ENCODE peak calls at places on chromosome 7, in eight cellular contexts. One of them, this sample, is unnamed.

GRCh38 chr7:17781491-17782215 is 158.6 kb downstream of the SNX13 start:
- DNase-seq in hepatic stellate cell: peak; percentile 4
- DNase-seq in stimulated activated CD4-positive, alpha-beta T cell treated with anti-CD3 and anti-CD28 coated beads, Interleukin-2, amount 100 ng/mL, for 48 hours: no peak
- DNase-seq in EH: peak; percentile 33
- DNase-seq in astrocyte of the spinal cord: peak; percentile 88
- DNase-seq in psoas muscle: no peak
- DNase-seq in IMR-90: peak; percentile 90
- DNase-seq in endodermal cell: no peak
- DNase-seq in this sample: no peak

GRCh38 chr7:84529480-84530205 is 335.1 kb upstream of the SEMA3A start:
- DNase-seq in IMR-90: peak; percentile 83
- DNase-seq in endodermal cell: no peak
- DNase-seq in EH: peak; percentile 85
- DNase-seq in psoas muscle: no peak
- DNase-seq in astrocyte of the spinal cord: peak; percentile 73
- DNase-seq in stimulated activated CD4-positive, alpha-beta T cell treated with anti-CD3 and anti-CD28 coated beads, Interleukin-2, amount 100 ng/mL, for 48 hours: no peak
- DNase-seq in hepatic stellate cell: no peak
- DNase-seq in this sample: no peak

GRCh38 chr7:29281782-29282541 is 87.4 kb downstream of the CHN2 start:
- DNase-seq in stimulated activated CD4-positive, alpha-beta T cell treated with anti-CD3 and anti-CD28 coated beads, Interleukin-2, amount 100 ng/mL, for 48 hours: no peak
- DNase-seq in endodermal cell: no peak
- DNase-seq in psoas muscle: no peak
- DNase-seq in hepatic stellate cell: no peak
- DNase-seq in IMR-90: no peak
- DNase-seq in astrocyte of the spinal cord: peak; percentile 51
- DNase-seq in EH: no peak
- DNase-seq in this sample: no peak

GRCh38 chr7:107384025-107384424 is 85.8 kb upstream of the GPR22 start:
- DNase-seq in stimulated activated CD4-positive, alpha-beta T cell treated with anti-CD3 and anti-CD28 coated beads, Interleukin-2, amount 100 ng/mL, for 48 hours: peak; percentile 5
- DNase-seq in endodermal cell: no peak
- DNase-seq in astrocyte of the spinal cord: no peak
- DNase-seq in IMR-90: no peak
- DNase-seq in psoas muscle: no peak
- DNase-seq in EH: no peak
- DNase-seq in hepatic stellate cell: no peak
- DNase-seq in this sample: no peak

GRCh38 chr7:73520673-73521635 is 1.1 kb downstream of the BAZ1B start:
- DNase-seq in IMR-90: peak; percentile 30
- DNase-seq in stimulated activated CD4-positive, alpha-beta T cell treated with anti-CD3 and anti-CD28 coated beads, Interleukin-2, amount 100 ng/mL, for 48 hours: no peak
- DNase-seq in hepatic stellate cell: peak; percentile 42
- DNase-seq in endodermal cell: no peak
- DNase-seq in EH: peak; percentile 42
- DNase-seq in astrocyte of the spinal cord: peak; percentile 22
- DNase-seq in psoas muscle: no peak
- DNase-seq in this sample: peak; percentile 87

GRCh38 chr7:28298870-28299484 is 113.3 kb upstream of the CREB5 start:
- DNase-seq in stimulated activated CD4-positive, alpha-beta T cell treated with anti-CD3 and anti-CD28 coated beads, Interleukin-2, amount 100 ng/mL, for 48 hours: no peak
- DNase-seq in psoas muscle: no peak
- DNase-seq in hepatic stellate cell: peak; percentile 48
- DNase-seq in EH: peak; percentile 52
- DNase-seq in endodermal cell: peak; percentile 86
- DNase-seq in IMR-90: peak; percentile 78
- DNase-seq in astrocyte of the spinal cord: peak; percentile 66
- DNase-seq in this sample: no peak

GRCh38 chr7:24574365-24574764 is 1.1 kb downstream of the PALS2 start:
- DNase-seq in EH: peak; percentile 24
- DNase-seq in stimulated activated CD4-positive, alpha-beta T cell treated with anti-CD3 and anti-CD28 coated beads, Interleukin-2, amount 100 ng/mL, for 48 hours: no peak
- DNase-seq in astrocyte of the spinal cord: peak; percentile 34
- DNase-seq in endodermal cell: no peak
- DNase-seq in psoas muscle: no peak
- DNase-seq in hepatic stellate cell: peak; percentile 11
- DNase-seq in IMR-90: peak; percentile 18
- DNase-seq in this sample: peak; percentile 89

GRCh38 chr7:44748042-44748947 is at the start of gene ZMIZ2:
- DNase-seq in IMR-90: peak; percentile 76
- DNase-seq in hepatic stellate cell: peak; percentile 91
- DNase-seq in endodermal cell: peak; percentile 98
- DNase-seq in psoas muscle: peak; percentile 93
- DNase-seq in astrocyte of the spinal cord: peak; percentile 88
- DNase-seq in stimulated activated CD4-positive, alpha-beta T cell treated with anti-CD3 and anti-CD28 coated beads, Interleukin-2, amount 100 ng/mL, for 48 hours: peak; percentile 87
- DNase-seq in EH: peak; percentile 89
- DNase-seq in this sample: peak; percentile 100

GRCh38 chr7:129262333-129262732 is 37.5 kb downstream of the AHCYL2 start:
- DNase-seq in astrocyte of the spinal cord: peak; percentile 35
- DNase-seq in endodermal cell: no peak
- DNase-seq in hepatic stellate cell: no peak
- DNase-seq in stimulated activated CD4-positive, alpha-beta T cell treated with anti-CD3 and anti-CD28 coated beads, Interleukin-2, amount 100 ng/mL, for 48 hours: no peak
- DNase-seq in EH: peak; percentile 21
- DNase-seq in IMR-90: no peak
- DNase-seq in psoas muscle: no peak
- DNase-seq in this sample: no peak

GRCh38 chr7:126700807-126701604 is 551.7 kb downstream of the GRM8 start:
- DNase-seq in endodermal cell: peak; percentile 84
- DNase-seq in psoas muscle: no peak
- DNase-seq in stimulated activated CD4-positive, alpha-beta T cell treated with anti-CD3 and anti-CD28 coated beads, Interleukin-2, amount 100 ng/mL, for 48 hours: peak; percentile 26
- DNase-seq in IMR-90: peak; percentile 78
- DNase-seq in EH: peak; percentile 87
- DNase-seq in astrocyte of the spinal cord: peak; percentile 96
- DNase-seq in hepatic stellate cell: peak; percentile 62
- DNase-seq in this sample: peak; percentile 73

GRCh38 chr7:18526368-18526878 is 30.9 kb downstream of the HDAC9 start:
- DNase-seq in hepatic stellate cell: no peak
- DNase-seq in stimulated activated CD4-positive, alpha-beta T cell treated with anti-CD3 and anti-CD28 coated beads, Interleukin-2, amount 100 ng/mL, for 48 hours: no peak
- DNase-seq in astrocyte of the spinal cord: no peak
- DNase-seq in IMR-90: no peak
- DNase-seq in psoas muscle: no peak
- DNase-seq in endodermal cell: no peak
- DNase-seq in EH: no peak
- DNase-seq in this sample: no peak

GRCh38 chr7:5615190-5616070 is 166.0 kb downstream of the RNF216 start:
- DNase-seq in psoas muscle: no peak
- DNase-seq in EH: no peak
- DNase-seq in stimulated activated CD4-positive, alpha-beta T cell treated with anti-CD3 and anti-CD28 coated beads, Interleukin-2, amount 100 ng/mL, for 48 hours: no peak
- DNase-seq in astrocyte of the spinal cord: no peak
- DNase-seq in hepatic stellate cell: no peak
- DNase-seq in endodermal cell: no peak
- DNase-seq in IMR-90: no peak
- DNase-seq in this sample: peak; percentile 74

GRCh38 chr7:83178066-83178465 is 15.4 kb upstream of the PCLO start:
- DNase-seq in IMR-90: no peak
- DNase-seq in stimulated activated CD4-positive, alpha-beta T cell treated with anti-CD3 and anti-CD28 coated beads, Interleukin-2, amount 100 ng/mL, for 48 hours: no peak
- DNase-seq in EH: no peak
- DNase-seq in hepatic stellate cell: no peak
- DNase-seq in endodermal cell: no peak
- DNase-seq in astrocyte of the spinal cord: peak; percentile 57
- DNase-seq in psoas muscle: no peak
- DNase-seq in this sample: no peak

GRCh38 chr7:79951415-79951814 is 183.2 kb upstream of the GNAI1 start:
- DNase-seq in IMR-90: no peak
- DNase-seq in astrocyte of the spinal cord: no peak
- DNase-seq in EH: no peak
- DNase-seq in psoas muscle: no peak
- DNase-seq in hepatic stellate cell: no peak
- DNase-seq in stimulated activated CD4-positive, alpha-beta T cell treated with anti-CD3 and anti-CD28 coated beads, Interleukin-2, amount 100 ng/mL, for 48 hours: no peak
- DNase-seq in endodermal cell: no peak
- DNase-seq in this sample: no peak

GRCh38 chr7:10685040-10685439 is 288.6 kb upstream of the PHF14 start:
- DNase-seq in psoas muscle: no peak
- DNase-seq in astrocyte of the spinal cord: no peak
- DNase-seq in hepatic stellate cell: no peak
- DNase-seq in EH: no peak
- DNase-seq in endodermal cell: no peak
- DNase-seq in IMR-90: no peak
- DNase-seq in stimulated activated CD4-positive, alpha-beta T cell treated with anti-CD3 and anti-CD28 coated beads, Interleukin-2, amount 100 ng/mL, for 48 hours: no peak
- DNase-seq in this sample: no peak

GRCh38 chr7:142859829-142860228 is 5.0 kb downstream of the EPHB6 start:
- DNase-seq in IMR-90: peak; percentile 2
- DNase-seq in hepatic stellate cell: peak; percentile 45
- DNase-seq in astrocyte of the spinal cord: peak; percentile 56
- DNase-seq in psoas muscle: no peak
- DNase-seq in endodermal cell: peak; percentile 26
- DNase-seq in stimulated activated CD4-positive, alpha-beta T cell treated with anti-CD3 and anti-CD28 coated beads, Interleukin-2, amount 100 ng/mL, for 48 hours: no peak
- DNase-seq in EH: peak; percentile 71
- DNase-seq in this sample: peak; percentile 87

GRCh38 chr7:93414574-93414973 is 159.9 kb downstream of the CALCR start:
- DNase-seq in hepatic stellate cell: no peak
- DNase-seq in EH: no peak
- DNase-seq in stimulated activated CD4-positive, alpha-beta T cell treated with anti-CD3 and anti-CD28 coated beads, Interleukin-2, amount 100 ng/mL, for 48 hours: no peak
- DNase-seq in psoas muscle: no peak
- DNase-seq in endodermal cell: no peak
- DNase-seq in astrocyte of the spinal cord: no peak
- DNase-seq in IMR-90: no peak
- DNase-seq in this sample: no peak

GRCh38 chr7:157926107-157926506 is 589.3 kb downstream of the DNAJB6 start:
- DNase-seq in stimulated activated CD4-positive, alpha-beta T cell treated with anti-CD3 and anti-CD28 coated beads, Interleukin-2, amount 100 ng/mL, for 48 hours: no peak
- DNase-seq in hepatic stellate cell: no peak
- DNase-seq in psoas muscle: no peak
- DNase-seq in endodermal cell: peak; percentile 16
- DNase-seq in astrocyte of the spinal cord: no peak
- DNase-seq in IMR-90: no peak
- DNase-seq in EH: no peak
- DNase-seq in this sample: no peak

GRCh38 chr7:23426876-23427275 is 43.4 kb downstream of the IGF2BP3 start:
- DNase-seq in IMR-90: peak; percentile 63
- DNase-seq in hepatic stellate cell: no peak
- DNase-seq in stimulated activated CD4-positive, alpha-beta T cell treated with anti-CD3 and anti-CD28 coated beads, Interleukin-2, amount 100 ng/mL, for 48 hours: no peak
- DNase-seq in psoas muscle: no peak
- DNase-seq in EH: no peak
- DNase-seq in endodermal cell: no peak
- DNase-seq in astrocyte of the spinal cord: no peak
- DNase-seq in this sample: no peak

GRCh38 chr7:28865494-28866257 is 92.5 kb downstream of the TRIL start:
- DNase-seq in psoas muscle: no peak
- DNase-seq in hepatic stellate cell: no peak
- DNase-seq in stimulated activated CD4-positive, alpha-beta T cell treated with anti-CD3 and anti-CD28 coated beads, Interleukin-2, amount 100 ng/mL, for 48 hours: no peak
- DNase-seq in IMR-90: peak; percentile 38
- DNase-seq in EH: peak; percentile 81
- DNase-seq in astrocyte of the spinal cord: no peak
- DNase-seq in endodermal cell: no peak
- DNase-seq in this sample: no peak

GRCh38 chr7:153397906-153398305 is 638.4 kb downstream of the ACTR3B start:
- DNase-seq in IMR-90: no peak
- DNase-seq in hepatic stellate cell: no peak
- DNase-seq in astrocyte of the spinal cord: no peak
- DNase-seq in EH: no peak
- DNase-seq in psoas muscle: no peak
- DNase-seq in stimulated activated CD4-positive, alpha-beta T cell treated with anti-CD3 and anti-CD28 coated beads, Interleukin-2, amount 100 ng/mL, for 48 hours: no peak
- DNase-seq in endodermal cell: no peak
- DNase-seq in this sample: no peak

GRCh38 chr7:27171636-27172387 is 2.3 kb downstream of the HOXA10 start:
- DNase-seq in hepatic stellate cell: no peak
- DNase-seq in endodermal cell: peak; percentile 71
- DNase-seq in astrocyte of the spinal cord: no peak
- DNase-seq in IMR-90: no peak
- DNase-seq in stimulated activated CD4-positive, alpha-beta T cell treated with anti-CD3 and anti-CD28 coated beads, Interleukin-2, amount 100 ng/mL, for 48 hours: no peak
- DNase-seq in EH: peak; percentile 66
- DNase-seq in psoas muscle: no peak
- DNase-seq in this sample: peak; percentile 80

GRCh38 chr7:45597286-45597984 is 23.3 kb downstream of the ADCY1 start:
- DNase-seq in psoas muscle: no peak
- DNase-seq in IMR-90: no peak
- DNase-seq in stimulated activated CD4-positive, alpha-beta T cell treated with anti-CD3 and anti-CD28 coated beads, Interleukin-2, amount 100 ng/mL, for 48 hours: no peak
- DNase-seq in EH: no peak
- DNase-seq in endodermal cell: peak; percentile 22
- DNase-seq in astrocyte of the spinal cord: no peak
- DNase-seq in hepatic stellate cell: no peak
- DNase-seq in this sample: no peak

GRCh38 chr7:15862781-15863165 is 176.3 kb upstream of the MEOX2 start:
- DNase-seq in endodermal cell: no peak
- DNase-seq in astrocyte of the spinal cord: no peak
- DNase-seq in stimulated activated CD4-positive, alpha-beta T cell treated with anti-CD3 and anti-CD28 coated beads, Interleukin-2, amount 100 ng/mL, for 48 hours: no peak
- DNase-seq in hepatic stellate cell: no peak
- DNase-seq in psoas muscle: no peak
- DNase-seq in EH: no peak
- DNase-seq in IMR-90: no peak
- DNase-seq in this sample: no peak

GRCh38 chr7:128380807-128381130 is 19.3 kb upstream of the PRRT4 start:
- DNase-seq in psoas muscle: no peak
- DNase-seq in stimulated activated CD4-positive, alpha-beta T cell treated with anti-CD3 and anti-CD28 coated beads, Interleukin-2, amount 100 ng/mL, for 48 hours: no peak
- DNase-seq in EH: no peak
- DNase-seq in endodermal cell: peak; percentile 67
- DNase-seq in hepatic stellate cell: no peak
- DNase-seq in astrocyte of the spinal cord: no peak
- DNase-seq in IMR-90: no peak
- DNase-seq in this sample: peak; percentile 49

GRCh38 chr7:125033506-125033905 is 103.9 kb upstream of the POT1 start:
- DNase-seq in astrocyte of the spinal cord: no peak
- DNase-seq in IMR-90: no peak
- DNase-seq in endodermal cell: peak; percentile 59
- DNase-seq in psoas muscle: no peak
- DNase-seq in EH: no peak
- DNase-seq in hepatic stellate cell: no peak
- DNase-seq in stimulated activated CD4-positive, alpha-beta T cell treated with anti-CD3 and anti-CD28 coated beads, Interleukin-2, amount 100 ng/mL, for 48 hours: no peak
- DNase-seq in this sample: no peak

GRCh38 chr7:96075510-96076349 is 246.2 kb downstream of the SLC25A13 start:
- DNase-seq in IMR-90: peak; percentile 56
- DNase-seq in psoas muscle: peak; percentile 53
- DNase-seq in endodermal cell: peak; percentile 84
- DNase-seq in hepatic stellate cell: peak; percentile 67
- DNase-seq in EH: peak; percentile 62
- DNase-seq in stimulated activated CD4-positive, alpha-beta T cell treated with anti-CD3 and anti-CD28 coated beads, Interleukin-2, amount 100 ng/mL, for 48 hours: peak; percentile 34
- DNase-seq in astrocyte of the spinal cord: peak; percentile 61
- DNase-seq in this sample: peak; percentile 92

GRCh38 chr7:28419717-28420116 is 7.4 kb downstream of the CREB5 start:
- DNase-seq in EH: peak; percentile 60
- DNase-seq in astrocyte of the spinal cord: peak; percentile 69
- DNase-seq in IMR-90: peak; percentile 98
- DNase-seq in hepatic stellate cell: no peak
- DNase-seq in psoas muscle: no peak
- DNase-seq in endodermal cell: no peak
- DNase-seq in stimulated activated CD4-positive, alpha-beta T cell treated with anti-CD3 and anti-CD28 coated beads, Interleukin-2, amount 100 ng/mL, for 48 hours: no peak
- DNase-seq in this sample: peak; percentile 55

GRCh38 chr7:77664715-77665114 is 31.5 kb upstream of the RSBN1L start:
- DNase-seq in EH: no peak
- DNase-seq in psoas muscle: no peak
- DNase-seq in stimulated activated CD4-positive, alpha-beta T cell treated with anti-CD3 and anti-CD28 coated beads, Interleukin-2, amount 100 ng/mL, for 48 hours: no peak
- DNase-seq in endodermal cell: no peak
- DNase-seq in astrocyte of the spinal cord: no peak
- DNase-seq in hepatic stellate cell: no peak
- DNase-seq in IMR-90: no peak
- DNase-seq in this sample: no peak

GRCh38 chr7:153408360-153409335 is 643.5 kb upstream of the DPP6 start:
- DNase-seq in hepatic stellate cell: no peak
- DNase-seq in astrocyte of the spinal cord: no peak
- DNase-seq in endodermal cell: no peak
- DNase-seq in EH: no peak
- DNase-seq in stimulated activated CD4-positive, alpha-beta T cell treated with anti-CD3 and anti-CD28 coated beads, Interleukin-2, amount 100 ng/mL, for 48 hours: no peak
- DNase-seq in psoas muscle: no peak
- DNase-seq in IMR-90: no peak
- DNase-seq in this sample: no peak

GRCh38 chr7:157299613-157300405 is 37.0 kb upstream of the DNAJB6 start:
- DNase-seq in EH: peak; percentile 21
- DNase-seq in IMR-90: no peak
- DNase-seq in stimulated activated CD4-positive, alpha-beta T cell treated with anti-CD3 and anti-CD28 coated beads, Interleukin-2, amount 100 ng/mL, for 48 hours: no peak
- DNase-seq in psoas muscle: no peak
- DNase-seq in astrocyte of the spinal cord: no peak
- DNase-seq in hepatic stellate cell: no peak
- DNase-seq in endodermal cell: peak; percentile 66
- DNase-seq in this sample: peak; percentile 83

GRCh38 chr7:135825406-135825805 is 76.8 kb upstream of the FAM180A start:
- DNase-seq in psoas muscle: no peak
- DNase-seq in endodermal cell: peak; percentile 69
- DNase-seq in EH: no peak
- DNase-seq in stimulated activated CD4-positive, alpha-beta T cell treated with anti-CD3 and anti-CD28 coated beads, Interleukin-2, amount 100 ng/mL, for 48 hours: no peak
- DNase-seq in astrocyte of the spinal cord: no peak
- DNase-seq in IMR-90: no peak
- DNase-seq in hepatic stellate cell: no peak
- DNase-seq in this sample: no peak

This sample was measured in osteoblast.